ENCODE peak calls at places on chromosomes 13 and 19, in eight cellular contexts. One of them, this sample, is unnamed.

GRCh38 chr13:41682766-41683165 is 225.4 kb downstream of the RGCC start:
- DNase-seq in K562: no peak
- DNase-seq in A549: no peak
- DNase-seq in H1: no peak
- DNase-seq in HCT116: no peak
- DNase-seq in endothelial cell of umbilical vein: no peak
- DNase-seq in WTC11: no peak
- DNase-seq in SK-N-SH: no peak
- DNase-seq in this sample: no peak

GRCh38 chr19:27918818-27919217 is 1294.1 kb downstream of the UQCRFS1 start:
- DNase-seq in HCT116: no peak
- DNase-seq in H1: no peak
- DNase-seq in K562: no peak
- DNase-seq in A549: no peak
- DNase-seq in SK-N-SH: no peak
- DNase-seq in endothelial cell of umbilical vein: no peak
- DNase-seq in WTC11: no peak
- DNase-seq in this sample: no peak

GRCh38 chr13:62375653-62376052 is 960.0 kb upstream of the PCDH20 start:
- DNase-seq in WTC11: no peak
- DNase-seq in HCT116: no peak
- DNase-seq in H1: no peak
- DNase-seq in SK-N-SH: no peak
- DNase-seq in endothelial cell of umbilical vein: no peak
- DNase-seq in A549: no peak
- DNase-seq in K562: no peak
- DNase-seq in this sample: no peak

GRCh38 chr13:79710376-79710775 is 229.4 kb downstream of the NDFIP2 start:
- DNase-seq in K562: no peak
- DNase-seq in A549: no peak
- DNase-seq in H1: no peak
- DNase-seq in endothelial cell of umbilical vein: no peak
- DNase-seq in WTC11: no peak
- DNase-seq in HCT116: no peak
- DNase-seq in SK-N-SH: peak
- DNase-seq in this sample: no peak

GRCh38 chr13:110636701-110637201 is 21.4 kb downstream of the NAXD start:
- DNase-seq in WTC11: no peak
- DNase-seq in K562: no peak
- DNase-seq in SK-N-SH: no peak
- DNase-seq in HCT116: no peak
- DNase-seq in H1: no peak
- DNase-seq in endothelial cell of umbilical vein: no peak
- DNase-seq in A549: no peak
- DNase-seq in this sample: no peak

GRCh38 chr13:45162821-45163220 is 38.0 kb downstream of the KCTD4 start:
- DNase-seq in H1: no peak
- DNase-seq in HCT116: peak
- DNase-seq in endothelial cell of umbilical vein: peak
- DNase-seq in K562: no peak
- DNase-seq in A549: peak
- DNase-seq in WTC11: no peak
- DNase-seq in SK-N-SH: no peak
- DNase-seq in this sample: no peak

GRCh38 chr19:13079542-13079986 is 23.1 kb downstream of the LYL1 start:
- DNase-seq in HCT116: no peak
- DNase-seq in A549: no peak
- DNase-seq in H1: no peak
- DNase-seq in WTC11: no peak
- DNase-seq in endothelial cell of umbilical vein: peak
- DNase-seq in SK-N-SH: peak
- DNase-seq in K562: peak
- DNase-seq in this sample: no peak

GRCh38 chr13:24265453-24265852 is 43.9 kb upstream of the C1QTNF9 start:
- DNase-seq in K562: no peak
- DNase-seq in HCT116: no peak
- DNase-seq in A549: no peak
- DNase-seq in endothelial cell of umbilical vein: no peak
- DNase-seq in SK-N-SH: no peak
- DNase-seq in H1: no peak
- DNase-seq in WTC11: no peak
- DNase-seq in this sample: no peak

GRCh38 chr19:20423381-20424207 is 142.0 kb downstream of the ZNF737 start:
- DNase-seq in WTC11: peak
- DNase-seq in A549: no peak
- DNase-seq in K562: no peak
- DNase-seq in H1: peak
- DNase-seq in SK-N-SH: peak
- DNase-seq in endothelial cell of umbilical vein: no peak
- DNase-seq in HCT116: no peak
- DNase-seq in this sample: peak

GRCh38 chr19:18304194-18304495 is 18.7 kb downstream of the LSM4 start:
- DNase-seq in endothelial cell of umbilical vein: no peak
- DNase-seq in SK-N-SH: no peak
- DNase-seq in HCT116: no peak
- DNase-seq in K562: no peak
- DNase-seq in WTC11: no peak
- DNase-seq in A549: no peak
- DNase-seq in H1: no peak
- DNase-seq in this sample: no peak

GRCh38 chr13:23765531-23765930 is 123.7 kb downstream of the MIPEP start:
- DNase-seq in WTC11: no peak
- DNase-seq in K562: no peak
- DNase-seq in H1: no peak
- DNase-seq in endothelial cell of umbilical vein: no peak
- DNase-seq in SK-N-SH: no peak
- DNase-seq in A549: no peak
- DNase-seq in HCT116: no peak
- DNase-seq in this sample: no peak

GRCh38 chr19:46386996-46387712 is 26.2 kb downstream of the CCDC8 start:
- DNase-seq in SK-N-SH: no peak
- DNase-seq in endothelial cell of umbilical vein: no peak
- DNase-seq in HCT116: no peak
- DNase-seq in K562: no peak
- DNase-seq in A549: no peak
- DNase-seq in H1: no peak
- DNase-seq in WTC11: no peak
- DNase-seq in this sample: peak

GRCh38 chr19:4052114-4052992 is 14.3 kb downstream of the ZBTB7A start:
- DNase-seq in H1: no peak
- DNase-seq in SK-N-SH: no peak
- DNase-seq in K562: no peak
- DNase-seq in A549: no peak
- DNase-seq in WTC11: no peak
- DNase-seq in endothelial cell of umbilical vein: no peak
- DNase-seq in HCT116: no peak
- DNase-seq in this sample: peak

GRCh38 chr13:111862836-111863815 is 203.8 kb upstream of the SOX1 start:
- DNase-seq in HCT116: no peak
- DNase-seq in WTC11: no peak
- DNase-seq in endothelial cell of umbilical vein: no peak
- DNase-seq in SK-N-SH: no peak
- DNase-seq in H1: peak
- DNase-seq in A549: no peak
- DNase-seq in K562: no peak
- DNase-seq in this sample: no peak

GRCh38 chr19:1474765-1475351 is 4.2 kb downstream of the C19orf25 start:
- DNase-seq in A549: no peak
- DNase-seq in WTC11: no peak
- DNase-seq in H1: no peak
- DNase-seq in endothelial cell of umbilical vein: no peak
- DNase-seq in K562: no peak
- DNase-seq in SK-N-SH: peak
- DNase-seq in HCT116: no peak
- DNase-seq in this sample: no peak

GRCh38 chr19:1407662-1408299 is 395 bp downstream of the DAZAP1 start:
- DNase-seq in HCT116: no peak
- DNase-seq in K562: peak
- DNase-seq in H1: no peak
- DNase-seq in SK-N-SH: no peak
- DNase-seq in endothelial cell of umbilical vein: no peak
- DNase-seq in A549: no peak
- DNase-seq in WTC11: no peak
- DNase-seq in this sample: peak

GRCh38 chr13:25608181-25608580 is 236.4 kb downstream of the ATP8A2 start:
- DNase-seq in SK-N-SH: no peak
- DNase-seq in H1: no peak
- DNase-seq in A549: no peak
- DNase-seq in endothelial cell of umbilical vein: no peak
- DNase-seq in HCT116: no peak
- DNase-seq in K562: no peak
- DNase-seq in WTC11: no peak
- DNase-seq in this sample: no peak

GRCh38 chr13:25881946-25882574 is 169.8 kb downstream of the SHISA2 start:
- DNase-seq in SK-N-SH: peak
- DNase-seq in H1: no peak
- DNase-seq in A549: no peak
- DNase-seq in WTC11: peak
- DNase-seq in HCT116: no peak
- DNase-seq in endothelial cell of umbilical vein: peak
- DNase-seq in K562: no peak
- DNase-seq in this sample: no peak

DNA sequence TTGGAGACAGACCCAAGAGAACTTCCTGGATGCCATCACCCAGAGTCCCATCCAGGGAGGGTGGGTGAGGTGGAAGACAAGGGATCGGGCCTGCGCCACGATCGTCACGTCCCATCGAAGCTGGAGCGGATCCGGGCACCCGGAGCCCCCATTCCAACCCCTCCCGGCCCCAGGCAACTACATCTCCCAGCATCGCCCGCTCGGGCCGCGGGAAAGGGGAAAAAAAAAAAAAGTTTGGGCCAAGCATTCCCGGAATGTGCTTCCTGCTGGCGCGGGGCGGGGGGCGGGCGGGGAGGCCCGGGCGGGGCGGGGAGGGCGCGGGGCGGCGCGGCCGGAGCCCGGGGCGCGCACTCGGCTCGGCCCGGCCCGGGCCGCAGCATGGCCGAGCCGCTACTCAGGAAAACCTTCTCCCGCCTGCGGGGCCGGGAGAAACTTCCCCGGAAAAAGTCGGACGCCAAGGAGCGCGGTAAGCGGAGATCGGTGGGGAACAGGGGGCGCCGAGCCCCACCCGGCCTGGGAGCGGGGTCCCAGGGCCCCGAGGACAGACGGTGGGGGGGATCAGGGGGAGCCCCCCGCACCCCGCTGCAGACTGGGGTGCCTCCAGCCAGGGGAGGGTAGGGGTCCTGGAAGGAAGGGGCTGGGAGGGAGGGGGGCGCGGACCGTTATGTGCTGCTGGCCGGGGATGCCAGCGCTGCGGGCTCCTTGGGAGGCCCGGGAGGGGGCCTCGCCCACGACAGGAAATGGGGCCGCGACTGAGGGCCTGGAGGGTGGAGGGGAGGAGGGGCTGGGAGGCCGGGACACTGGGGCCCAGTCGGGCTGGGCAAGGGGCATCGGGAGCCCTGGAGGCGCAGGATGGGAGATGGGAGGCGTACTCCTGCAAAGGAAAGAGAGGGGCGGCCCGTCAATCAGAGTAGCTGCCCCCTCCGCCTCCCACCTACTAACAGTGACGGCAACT is at the start of gene SYDE1:
- DNase-seq in H1: peak
- DNase-seq in SK-N-SH: peak
- DNase-seq in endothelial cell of umbilical vein: peak
- DNase-seq in WTC11: peak
- DNase-seq in A549: no peak
- DNase-seq in HCT116: no peak
- DNase-seq in K562: peak
- DNase-seq in this sample: no peak
- TF ChIP-seq MAX in H1: no peak
- TF ChIP-seq MAX in SK-N-SH: peak
- TF ChIP-seq MAX in endothelial cell of umbilical vein: no peak
- TF ChIP-seq MAX in WTC11: no peak
- TF ChIP-seq MAX in A549: no peak
- TF ChIP-seq MAX in HCT116: no peak
- TF ChIP-seq MAX in K562: no peak
- TF ChIP-seq MAX in this sample: no peak

GRCh38 chr19:56543776-56544175 is 5.0 kb downstream of the ZFP28 start:
- DNase-seq in endothelial cell of umbilical vein: no peak
- DNase-seq in K562: no peak
- DNase-seq in WTC11: no peak
- DNase-seq in H1: no peak
- DNase-seq in A549: no peak
- DNase-seq in SK-N-SH: no peak
- DNase-seq in HCT116: no peak
- DNase-seq in this sample: no peak

GRCh38 chr19:56547535-56547934 is 8.8 kb downstream of the ZFP28 start:
- DNase-seq in K562: peak
- DNase-seq in A549: no peak
- DNase-seq in endothelial cell of umbilical vein: no peak
- DNase-seq in SK-N-SH: no peak
- DNase-seq in WTC11: peak
- DNase-seq in HCT116: no peak
- DNase-seq in H1: peak
- DNase-seq in this sample: no peak
- TF ChIP-seq CTCF in K562: peak
- TF ChIP-seq CTCF in A549: no peak
- TF ChIP-seq CTCF in endothelial cell of umbilical vein: peak
- TF ChIP-seq CTCF in SK-N-SH: no peak
- TF ChIP-seq CTCF in WTC11: peak
- TF ChIP-seq CTCF in HCT116: no peak
- TF ChIP-seq CTCF in H1: peak
- TF ChIP-seq CTCF in this sample: no peak

DNA sequence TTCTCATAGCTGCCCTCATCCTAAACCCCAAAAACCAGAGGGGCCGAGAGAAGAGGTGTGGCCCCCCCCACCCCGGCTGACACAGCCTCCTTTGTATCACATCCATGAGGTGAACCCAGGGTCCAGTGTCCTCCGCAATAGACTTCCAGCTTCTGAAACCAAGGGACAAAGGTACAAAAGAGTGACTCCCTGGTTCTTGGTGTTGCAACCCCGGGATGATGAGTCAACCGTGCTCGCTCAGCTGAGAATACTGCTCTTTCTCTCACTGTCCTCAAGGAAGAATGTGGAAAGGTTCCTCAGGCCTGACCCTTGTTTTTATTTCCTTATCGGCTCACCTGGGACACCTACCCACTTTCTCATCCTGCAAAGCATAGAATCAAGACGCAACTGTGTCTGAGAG is 5.5 kb downstream of the SLC15A1 start:
- DNase-seq in A549: no peak
- DNase-seq in HCT116: no peak
- DNase-seq in endothelial cell of umbilical vein: no peak
- DNase-seq in SK-N-SH: no peak
- DNase-seq in WTC11: no peak
- DNase-seq in K562: no peak
- DNase-seq in H1: no peak
- DNase-seq in this sample: no peak
- TF ChIP-seq MAX in A549: no peak
- TF ChIP-seq MAX in HCT116: no peak
- TF ChIP-seq MAX in endothelial cell of umbilical vein: no peak
- TF ChIP-seq MAX in SK-N-SH: no peak
- TF ChIP-seq MAX in WTC11: no peak
- TF ChIP-seq MAX in K562: no peak
- TF ChIP-seq MAX in H1: no peak
- TF ChIP-seq MAX in this sample: no peak

DNA sequence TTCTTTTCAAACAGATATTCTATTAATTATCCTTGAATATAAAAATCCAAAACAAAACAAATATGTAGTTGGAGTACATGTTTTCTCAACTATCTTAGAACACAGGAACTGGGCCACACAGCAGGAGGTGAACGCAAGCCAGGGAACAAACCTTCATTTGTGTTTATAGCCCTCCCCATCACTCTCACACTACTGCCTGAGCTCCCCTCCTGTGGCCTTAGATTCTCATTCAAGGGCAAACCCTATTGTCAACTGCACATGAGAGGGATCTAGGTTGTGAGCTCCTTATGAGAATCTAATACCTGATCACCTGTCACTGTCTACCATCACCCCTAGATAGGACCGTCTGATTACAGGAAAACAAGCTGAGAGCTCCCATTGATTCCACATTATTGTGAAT is 427.1 kb upstream of the PRR20A start:
- DNase-seq in K562: no peak
- DNase-seq in WTC11: peak
- DNase-seq in A549: no peak
- DNase-seq in H1: no peak
- DNase-seq in SK-N-SH: no peak
- DNase-seq in endothelial cell of umbilical vein: no peak
- DNase-seq in HCT116: no peak
- DNase-seq in this sample: no peak
- TF ChIP-seq CTCF in K562: no peak
- TF ChIP-seq CTCF in WTC11: no peak
- TF ChIP-seq CTCF in A549: no peak
- TF ChIP-seq CTCF in H1: no peak
- TF ChIP-seq CTCF in SK-N-SH: no peak
- TF ChIP-seq CTCF in endothelial cell of umbilical vein: no peak
- TF ChIP-seq CTCF in HCT116: no peak
- TF ChIP-seq CTCF in this sample: no peak

This sample was measured in NB4.